ENCODE peak calls at places on chromosomes 1 and 21, in nine cellular contexts. X is endodermal cell; M is GM23338; H is dorsolateral prefrontal cortex; S is transverse colon; E is CD8-positive, alpha-beta T cell; N is uterus; T is psoas muscle; L is fibroblast of lung. R is an unnamed sample.

GRCh38 chr1:43711524-43712386 is 4.4 kb downstream of the ST3GAL3 start:
- DNase-seq in X (no peak), M (no peak), H (no peak), S (no peak), E (no peak), N (no peak), T (no peak), L (peak), R (peak)

GRCh38 chr1:23496490-23497181 is 12.7 kb upstream of the ASAP3 start:
- DNase-seq in X (no peak), M (peak), H (no peak), S (no peak), E (no peak), N (no peak), T (no peak), L (no peak), R (no peak)

GRCh38 chr21:46443910-46444309 is 14.8 kb upstream of the DIP2A start:
- DNase-seq in X (no peak), M (no peak), H (no peak), S (no peak), E (no peak), N (no peak), T (peak), L (no peak), R (no peak)

GRCh38 chr21:46127239-46128105 is 27.9 kb downstream of the FTCD start:
- DNase-seq in X (peak), M (no peak), H (no peak), S (no peak), E (peak), N (peak), T (peak), L (no peak), R (no peak)

GRCh38 chr1:94926915-94927404 is at the start of gene CNN3:
- DNase-seq in X (peak), M (peak), H (peak), S (peak), E (peak), N (peak), T (peak), L (peak), R (peak)

GRCh38 chr1:41294213-41294612 is 52.1 kb upstream of the SCMH1 start:
- DNase-seq in X (no peak), M (no peak), H (peak), S (no peak), E (no peak), N (no peak), T (no peak), L (no peak), R (no peak)

GRCh38 chr1:170027760-170028159 is 46.7 kb downstream of the KIFAP3 start:
- DNase-seq in X (no peak), M (no peak), H (no peak), S (no peak), E (no peak), N (no peak), T (no peak), L (peak), R (no peak)

GRCh38 chr1:117127840-117128239 is 6.3 kb upstream of the TRIM45 start:
- DNase-seq in X (no peak), M (no peak), H (no peak), S (no peak), E (no peak), N (no peak), T (no peak), L (no peak), R (no peak)

GRCh38 chr1:55071477-55071876 is 32.1 kb downstream of the PCSK9 start:
- DNase-seq in X (peak), M (peak), H (peak), S (no peak), E (no peak), N (no peak), T (no peak), L (peak), R (peak)

GRCh38 chr1:63189677-63190076 is 132.7 kb upstream of the FOXD3 start:
- DNase-seq in X (peak), M (peak), H (no peak), S (no peak), E (no peak), N (no peak), T (no peak), L (no peak), R (no peak)

GRCh38 chr1:89762431-89762800 is 58.4 kb upstream of the LRRC8D start:
- DNase-seq in X (no peak), M (no peak), H (no peak), S (no peak), E (no peak), N (no peak), T (no peak), L (no peak), R (no peak)

GRCh38 chr1:47934243-47934805 is 62.9 kb downstream of the TRABD2B start:
- DNase-seq in X (peak), M (peak), H (peak), S (peak), E (no peak), N (peak), T (peak), L (peak), R (no peak)

GRCh38 chr1:246748867-246749266 is 24.7 kb downstream of the SCCPDH start:
- DNase-seq in X (no peak), M (no peak), H (no peak), S (no peak), E (no peak), N (no peak), T (no peak), L (no peak), R (no peak)

GRCh38 chr1:168009322-168009721 is 72.5 kb upstream of the MPC2 start:
- DNase-seq in X (no peak), M (no peak), H (no peak), S (no peak), E (no peak), N (no peak), T (no peak), L (no peak), R (no peak)

GRCh38 chr21:25343774-25344545 is 263.3 kb downstream of the MRPL39 start:
- DNase-seq in X (no peak), M (peak), H (no peak), S (no peak), E (no peak), N (no peak), T (no peak), L (no peak), R (no peak)

GRCh38 chr1:167121375-167122120 is 27.7 kb downstream of the STYXL2 start:
- DNase-seq in X (peak), M (peak), H (peak), S (peak), E (peak), N (peak), T (peak), L (peak), R (no peak)

GRCh38 chr1:93708734-93709481 is 27.3 kb upstream of the BCAR3 start:
- DNase-seq in X (peak), M (no peak), H (no peak), S (no peak), E (no peak), N (peak), T (no peak), L (no peak), R (no peak)

GRCh38 chr1:202343652-202344349 is 2.1 kb upstream of the UBE2T start:
- DNase-seq in X (no peak), M (peak), H (no peak), S (no peak), E (no peak), N (no peak), T (no peak), L (peak), R (no peak)

GRCh38 chr1:117828206-117828605 is 101.2 kb downstream of the GDAP2 start:
- DNase-seq in X (no peak), M (no peak), H (no peak), S (peak), E (no peak), N (peak), T (peak), L (peak), R (no peak)

GRCh38 chr1:157448666-157449065 is 103.6 kb downstream of the FCRL5 start:
- DNase-seq in X (no peak), M (no peak), H (no peak), S (no peak), E (no peak), N (no peak), T (no peak), L (no peak), R (no peak)

DNA sequence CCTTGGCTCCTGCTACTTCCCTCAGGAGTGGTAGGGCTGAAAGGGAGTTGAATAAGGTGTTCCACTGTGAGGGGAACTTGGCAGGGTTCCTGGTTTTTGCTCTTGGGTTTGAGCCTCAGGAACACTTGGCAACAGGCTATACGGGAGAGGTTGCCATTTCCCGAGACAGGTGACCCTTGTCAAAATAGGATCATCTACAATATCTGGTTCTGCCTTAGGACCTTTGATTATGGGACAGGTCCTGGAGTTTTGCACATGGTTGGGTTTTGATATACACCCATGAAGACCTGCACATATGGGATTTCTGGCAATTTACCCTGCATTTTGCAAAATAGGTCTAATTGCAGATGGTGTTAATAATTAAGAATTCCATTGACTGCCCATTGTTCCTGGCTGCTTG is 31.1 kb downstream of the YY1AP1 start:
- DNase-seq in X (no peak), M (no peak), H (peak), S (no peak), E (no peak), N (no peak), T (no peak), L (no peak), R (no peak)
- H3K27ac ChIP-seq in X (no peak), M (no peak), H (no peak), S (no peak), E (no peak), N (no peak), T (no peak), L (no peak), R (no peak)

GRCh38 chr1:243846761-243847160 is 3.3 kb downstream of the AKT3 start:
- DNase-seq in X (no peak), M (no peak), H (no peak), S (no peak), E (no peak), N (no peak), T (no peak), L (no peak), R (no peak)
- TF ChIP-seq CTCF in X (no peak), M (no peak), H (no peak), S (no peak), E (no peak), N (no peak), T (no peak), L (no peak), R (no peak)

GRCh38 chr21:39616373-39616772 is 3.6 kb downstream of the B3GALT5 start:
- DNase-seq in X (no peak), M (no peak), H (no peak), S (no peak), E (no peak), N (no peak), T (no peak), L (no peak), R (no peak)

GRCh38 chr21:39610705-39611104 is 2.0 kb upstream of the B3GALT5 start:
- DNase-seq in X (peak), M (peak), H (no peak), S (no peak), E (no peak), N (no peak), T (no peak), L (no peak), R (no peak)

GRCh38 chr21:39613029-39613934 is 542 bp downstream of the B3GALT5 start:
- DNase-seq in X (peak), M (no peak), H (no peak), S (no peak), E (no peak), N (no peak), T (no peak), L (peak), R (no peak)

GRCh38 chr21:39611547-39612190 is 1.1 kb upstream of the B3GALT5 start:
- DNase-seq in X (peak), M (peak), H (no peak), S (no peak), E (no peak), N (no peak), T (no peak), L (no peak), R (no peak)

GRCh38 chr21:39612233-39613028 is at the start of gene B3GALT5:
- DNase-seq in X (peak), M (peak), H (no peak), S (peak), E (no peak), N (no peak), T (no peak), L (peak), R (no peak)
- H3K4me3 ChIP-seq in X (peak), M (peak), H (peak), S (peak), E (no peak), N (peak), T (peak), L (peak), R (peak)

DNA sequence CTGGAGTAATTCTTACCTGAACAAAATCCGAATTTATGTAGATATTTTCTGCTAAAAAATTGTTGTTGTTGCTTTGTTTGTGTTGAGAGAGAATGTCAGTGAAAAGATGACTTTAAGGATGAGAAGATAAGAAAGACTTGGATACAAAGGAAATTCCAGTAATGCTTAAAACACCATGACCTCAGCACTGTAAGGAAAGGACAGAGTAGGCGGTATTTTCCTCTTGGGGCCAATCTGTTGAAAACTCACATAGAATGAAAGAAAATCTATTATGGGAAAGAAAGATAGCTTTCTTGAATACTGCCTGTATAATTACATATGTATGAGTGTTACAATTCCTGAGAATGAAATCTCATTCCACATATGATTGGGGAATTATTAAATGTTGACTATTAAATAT is 49.9 kb upstream of the LMO4 start:
- DNase-seq in X (no peak), M (no peak), H (no peak), S (no peak), E (no peak), N (no peak), T (no peak), L (no peak), R (no peak)
- H3K27ac ChIP-seq in X (no peak), M (no peak), H (no peak), S (no peak), E (no peak), N (no peak), T (peak), L (no peak), R (no peak)

GRCh38 chr1:205472737-205473565 is 17.1 kb upstream of the BLACAT1 start:
- DNase-seq in X (peak), M (peak), H (no peak), S (no peak), E (no peak), N (no peak), T (no peak), L (no peak), R (no peak)
- TF ChIP-seq CTCF in X (no peak), M (no peak), H (no peak), S (no peak), E (no peak), N (no peak), T (no peak), L (no peak), R (no peak)

R was measured in AG04450.